ENCODE peak calls at places on chromosomes 1 and 21, in six cellular contexts. One of them, this sample, is unnamed.

GRCh38 chr1:8902765-8903164 is 24.3 kb upstream of the ENO1 start:
- DNase-seq in H1: no peak
- DNase-seq in neuronal stem cell: no peak
- DNase-seq in IMR-90: peak; percentile 34
- DNase-seq in mesendoderm: no peak
- DNase-seq in H9: no peak
- DNase-seq in this sample: no peak

GRCh38 chr1:182197555-182197954 is 136.0 kb upstream of the ZNF648 start:
- DNase-seq in H9: no peak
- DNase-seq in neuronal stem cell: no peak
- DNase-seq in mesendoderm: no peak
- DNase-seq in H1: no peak
- DNase-seq in IMR-90: no peak
- DNase-seq in this sample: no peak

GRCh38 chr1:18549896-18550295 is 69.2 kb downstream of the KLHDC7A start:
- DNase-seq in H1: no peak
- DNase-seq in neuronal stem cell: no peak
- DNase-seq in IMR-90: no peak
- DNase-seq in H9: no peak
- DNase-seq in mesendoderm: no peak
- DNase-seq in this sample: no peak

GRCh38 chr1:115230281-115230680 is 107.8 kb downstream of the NGF start:
- DNase-seq in mesendoderm: no peak
- DNase-seq in H9: no peak
- DNase-seq in neuronal stem cell: no peak
- DNase-seq in IMR-90: no peak
- DNase-seq in H1: no peak
- DNase-seq in this sample: no peak

GRCh38 chr1:243441601-243442000 is 185.8 kb downstream of the SDCCAG8 start:
- DNase-seq in IMR-90: no peak
- DNase-seq in neuronal stem cell: no peak
- DNase-seq in H9: no peak
- DNase-seq in H1: no peak
- DNase-seq in mesendoderm: no peak
- DNase-seq in this sample: no peak

GRCh38 chr1:51644533-51645197 is 27.8 kb downstream of the OSBPL9 start:
- DNase-seq in IMR-90: peak; percentile 85
- DNase-seq in neuronal stem cell: no peak
- DNase-seq in H9: no peak
- DNase-seq in H1: no peak
- DNase-seq in mesendoderm: peak; percentile 67
- DNase-seq in this sample: peak; percentile 87

GRCh38 chr21:38151021-38151645 is 105.7 kb upstream of the KCNJ15 start:
- DNase-seq in neuronal stem cell: no peak
- DNase-seq in mesendoderm: no peak
- DNase-seq in H9: no peak
- DNase-seq in IMR-90: no peak
- DNase-seq in H1: no peak
- DNase-seq in this sample: no peak

GRCh38 chr1:2135425-2135824 is 59.1 kb downstream of the FAAP20 start:
- DNase-seq in IMR-90: peak; percentile 85
- DNase-seq in neuronal stem cell: peak; percentile 35
- DNase-seq in H1: no peak
- DNase-seq in H9: no peak
- DNase-seq in mesendoderm: peak; percentile 74
- DNase-seq in this sample: peak; percentile 94

GRCh38 chr21:46154955-46155513 is 345 bp downstream of the FTCD start:
- DNase-seq in IMR-90: no peak
- DNase-seq in neuronal stem cell: no peak
- DNase-seq in mesendoderm: no peak
- DNase-seq in H1: peak; percentile 43
- DNase-seq in H9: peak; percentile 24
- DNase-seq in this sample: no peak

GRCh38 chr1:78790174-78790573 is 140.5 kb downstream of the IFI44 start:
- DNase-seq in H9: no peak
- DNase-seq in H1: no peak
- DNase-seq in IMR-90: no peak
- DNase-seq in neuronal stem cell: no peak
- DNase-seq in mesendoderm: no peak
- DNase-seq in this sample: peak; percentile 11

GRCh38 chr1:55235722-55236121 is 20.6 kb upstream of the USP24 start:
- DNase-seq in IMR-90: peak; percentile 85
- DNase-seq in H1: no peak
- DNase-seq in mesendoderm: no peak
- DNase-seq in H9: no peak
- DNase-seq in neuronal stem cell: no peak
- DNase-seq in this sample: peak; percentile 91

GRCh38 chr1:202578565-202578964 is 131.7 kb downstream of the SYT2 start:
- DNase-seq in H9: no peak
- DNase-seq in H1: no peak
- DNase-seq in neuronal stem cell: no peak
- DNase-seq in mesendoderm: no peak
- DNase-seq in IMR-90: peak; percentile 50
- DNase-seq in this sample: peak; percentile 54

GRCh38 chr1:229220163-229220846 is 50.6 kb upstream of the RAB4A start:
- DNase-seq in neuronal stem cell: no peak
- DNase-seq in mesendoderm: no peak
- DNase-seq in IMR-90: no peak
- DNase-seq in H1: no peak
- DNase-seq in H9: no peak
- DNase-seq in this sample: no peak
- H3K23ac ChIP-seq in neuronal stem cell: no peak overlapping the region
- H3K23ac ChIP-seq in mesendoderm: no peak overlapping the region
- H3K23ac ChIP-seq in IMR-90: no peak overlapping the region
- H3K23ac ChIP-seq in H1: no peak overlapping the region
- H3K23ac ChIP-seq in H9: no peak overlapping the region
- H3K23ac ChIP-seq in this sample: no peak overlapping the region

GRCh38 chr1:24783713-24784112 is 38.5 kb downstream of the CLIC4 start:
- DNase-seq in mesendoderm: no peak
- DNase-seq in H1: no peak
- DNase-seq in IMR-90: no peak
- DNase-seq in H9: no peak
- DNase-seq in neuronal stem cell: no peak
- DNase-seq in this sample: no peak
- H3K23ac ChIP-seq in mesendoderm: no peak overlapping the region
- H3K23ac ChIP-seq in H1: no peak overlapping the region
- H3K23ac ChIP-seq in IMR-90: peak overlapping the region; percentile 45
- H3K23ac ChIP-seq in H9: no peak overlapping the region
- H3K23ac ChIP-seq in neuronal stem cell: no peak overlapping the region
- H3K23ac ChIP-seq in this sample: no peak overlapping the region

GRCh38 chr1:149846042-149846441 is 53.3 kb upstream of the BOLA1 start:
- DNase-seq in neuronal stem cell: no peak
- DNase-seq in H9: no peak
- DNase-seq in IMR-90: no peak
- DNase-seq in H1: no peak
- DNase-seq in mesendoderm: no peak
- DNase-seq in this sample: peak; percentile 2

GRCh38 chr1:149844096-149844495 is 55.3 kb upstream of the BOLA1 start:
- DNase-seq in H1: no peak
- DNase-seq in IMR-90: peak; percentile 78
- DNase-seq in neuronal stem cell: no peak
- DNase-seq in H9: no peak
- DNase-seq in mesendoderm: peak; percentile 27
- DNase-seq in this sample: peak; percentile 69

GRCh38 chr1:149844650-149845255 is 54.6 kb upstream of the BOLA1 start:
- DNase-seq in mesendoderm: peak; percentile 28
- DNase-seq in H1: no peak
- DNase-seq in H9: no peak
- DNase-seq in IMR-90: no peak
- DNase-seq in neuronal stem cell: no peak
- DNase-seq in this sample: peak; percentile 1

GRCh38 chr1:149845416-149845815 is 54.0 kb upstream of the BOLA1 start:
- DNase-seq in IMR-90: no peak
- DNase-seq in mesendoderm: peak; percentile 91
- DNase-seq in H9: peak; percentile 77
- DNase-seq in H1: no peak
- DNase-seq in neuronal stem cell: no peak
- DNase-seq in this sample: peak; percentile 29

GRCh38 chr1:149843302-149844041 is 55.9 kb upstream of the BOLA1 start:
- DNase-seq in neuronal stem cell: no peak
- DNase-seq in H1: no peak
- DNase-seq in H9: no peak
- DNase-seq in mesendoderm: peak; percentile 28
- DNase-seq in IMR-90: no peak
- DNase-seq in this sample: peak; percentile 42
- H3K23ac ChIP-seq in neuronal stem cell: no peak overlapping the region
- H3K23ac ChIP-seq in H1: no peak overlapping the region
- H3K23ac ChIP-seq in H9: no peak overlapping the region
- H3K23ac ChIP-seq in mesendoderm: no peak overlapping the region
- H3K23ac ChIP-seq in IMR-90: peak overlapping the region; percentile 93
- H3K23ac ChIP-seq in this sample: no peak overlapping the region

DNA sequence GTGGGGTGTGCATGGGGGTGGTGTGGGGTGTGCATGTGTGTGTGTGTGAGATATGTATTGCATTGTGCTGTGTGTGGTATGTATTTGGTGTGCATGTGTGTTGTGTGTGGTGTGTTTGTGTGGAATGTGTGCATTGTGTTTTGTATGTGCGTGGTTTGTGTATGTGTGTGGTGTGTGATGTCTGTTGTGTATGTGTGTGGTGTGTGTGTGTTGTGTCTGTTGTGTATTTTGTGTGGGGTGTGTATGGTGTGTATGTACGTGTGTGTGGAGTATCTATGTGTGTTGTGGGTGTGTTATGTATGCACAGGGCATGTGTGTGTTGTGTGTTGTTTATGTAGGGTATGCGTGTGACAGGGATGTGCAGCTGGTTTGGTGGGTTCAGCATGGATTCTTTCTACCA is 67.8 kb upstream of the COG2 start:
- DNase-seq in neuronal stem cell: no peak
- DNase-seq in mesendoderm: no peak
- DNase-seq in H1: no peak
- DNase-seq in IMR-90: no peak
- DNase-seq in H9: no peak
- DNase-seq in this sample: no peak
- H3K23ac ChIP-seq in neuronal stem cell: no peak overlapping the region
- H3K23ac ChIP-seq in mesendoderm: no peak overlapping the region
- H3K23ac ChIP-seq in H1: no peak overlapping the region
- H3K23ac ChIP-seq in IMR-90: no peak overlapping the region
- H3K23ac ChIP-seq in H9: no peak overlapping the region
- H3K23ac ChIP-seq in this sample: no peak overlapping the region

GRCh38 chr1:67429011-67429527 is 1.1 kb downstream of the SERBP1 start:
- DNase-seq in neuronal stem cell: no peak
- DNase-seq in IMR-90: no peak
- DNase-seq in H9: no peak
- DNase-seq in H1: no peak
- DNase-seq in mesendoderm: no peak
- DNase-seq in this sample: peak; percentile 42
- H3K23ac ChIP-seq in neuronal stem cell: peak overlapping the region; percentile 80
- H3K23ac ChIP-seq in IMR-90: peak overlapping the region; percentile 69
- H3K23ac ChIP-seq in H9: no peak overlapping the region
- H3K23ac ChIP-seq in H1: no peak overlapping the region
- H3K23ac ChIP-seq in mesendoderm: no peak overlapping the region
- H3K23ac ChIP-seq in this sample: no peak overlapping the region

GRCh38 chr1:53408013-53408754 is 51.0 kb upstream of the DMRTB1 start:
- DNase-seq in H9: no peak
- DNase-seq in neuronal stem cell: no peak
- DNase-seq in H1: no peak
- DNase-seq in IMR-90: peak; percentile 39
- DNase-seq in mesendoderm: no peak
- DNase-seq in this sample: peak; percentile 12
- H3K23ac ChIP-seq in H9: no peak overlapping the region
- H3K23ac ChIP-seq in neuronal stem cell: peak overlapping the region; percentile 18
- H3K23ac ChIP-seq in H1: no peak overlapping the region
- H3K23ac ChIP-seq in IMR-90: no peak overlapping the region
- H3K23ac ChIP-seq in mesendoderm: no peak overlapping the region
- H3K23ac ChIP-seq in this sample: no peak overlapping the region

DNA sequence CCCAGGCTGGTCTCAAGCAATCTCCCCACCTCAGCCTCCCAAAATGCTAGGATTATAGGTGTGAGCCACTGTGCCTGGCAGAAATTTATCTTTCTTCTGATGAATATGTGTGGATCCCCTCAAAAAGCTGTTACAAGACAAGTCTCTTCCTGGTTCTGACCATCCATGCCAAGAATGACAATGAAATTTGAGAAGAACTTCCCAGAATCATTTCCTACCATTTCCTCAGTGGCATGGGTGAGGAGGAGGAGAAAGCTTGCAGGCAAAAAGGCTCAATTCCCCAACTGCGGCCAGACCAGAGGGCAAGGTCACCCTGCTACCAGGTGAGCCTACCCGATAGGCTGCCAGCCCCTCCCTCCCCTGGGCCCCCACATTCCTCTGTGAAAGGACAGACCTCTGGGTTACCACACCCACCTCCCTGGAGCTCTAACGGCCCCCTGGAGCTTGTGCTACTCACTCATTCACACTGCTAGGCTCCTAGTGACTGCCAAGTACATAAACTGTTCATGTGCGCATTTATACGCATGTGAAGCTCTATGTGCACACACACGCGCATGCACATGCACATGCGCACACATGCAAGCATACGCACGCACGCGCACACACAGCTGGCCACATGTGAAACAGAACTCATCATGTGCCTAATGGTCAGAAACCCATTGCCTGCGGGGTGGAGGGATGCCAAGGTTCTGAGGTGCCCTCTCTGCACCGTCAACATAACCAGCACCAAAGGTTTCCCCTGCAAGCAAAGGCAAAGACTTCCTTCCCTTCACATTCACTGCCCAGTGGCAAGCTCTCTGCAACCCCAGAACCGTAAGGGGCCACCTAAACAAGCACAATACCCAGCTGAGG is 17.1 kb downstream of the MRAP start:
- DNase-seq in neuronal stem cell: no peak
- DNase-seq in mesendoderm: no peak
- DNase-seq in H1: no peak
- DNase-seq in IMR-90: no peak
- DNase-seq in H9: no peak
- DNase-seq in this sample: no peak
- H3K23ac ChIP-seq in neuronal stem cell: no peak overlapping the region
- H3K23ac ChIP-seq in mesendoderm: no peak overlapping the region
- H3K23ac ChIP-seq in H1: no peak overlapping the region
- H3K23ac ChIP-seq in IMR-90: no peak overlapping the region
- H3K23ac ChIP-seq in H9: no peak overlapping the region
- H3K23ac ChIP-seq in this sample: no peak overlapping the region